ENCODE peak calls at places on chromosomes 4 and X, in five cellular contexts. Z, J, B, Y and G are unnamed samples.

GRCh38 chr4:102780476-102781144 is 19.8 kb upstream of the MANBA start:
- DNase-seq in Z (peak; percentile 71), J (peak; percentile 72), B (no peak), Y (no peak), G (peak; percentile 29)

GRCh38 chr4:4849106-4849505 is 10.4 kb upstream of the MSX1 start:
- DNase-seq in Z (no peak), J (no peak), B (no peak), Y (no peak), G (no peak)

GRCh38 chr4:173937871-173938270 is 345.6 kb downstream of the FBXO8 start:
- DNase-seq in Z (no peak), J (no peak), B (no peak), Y (no peak), G (no peak)

GRCh38 chr4:15953625-15954024 is 9.3 kb downstream of the FGFBP2 start:
- DNase-seq in Z (no peak), J (no peak), B (peak; percentile 22), Y (peak; percentile 10), G (no peak)

GRCh38 chr4:119099227-119099910 is 36.3 kb upstream of the MYOZ2 start:
- DNase-seq in Z (no peak), J (no peak), B (no peak), Y (no peak), G (no peak)

GRCh38 chrX:154091678-154092077 is 5.8 kb downstream of the MECP2 start:
- DNase-seq in Z (no peak), J (peak; percentile 80), B (no peak), Y (no peak), G (no peak)

GRCh38 chrX:71859637-71860036 is 51.0 kb upstream of the NHSL2 start:
- DNase-seq in Z (no peak), J (peak; percentile 50), B (peak; percentile 51), Y (peak; percentile 49), G (peak; percentile 39)

GRCh38 chr4:139015269-139015947 is at the start of gene NOCT:
- DNase-seq in Z (peak; percentile 73), J (peak; percentile 92), B (peak; percentile 87), Y (peak; percentile 92), G (peak; percentile 88)

GRCh38 chr4:74447636-74448233 is 2.8 kb downstream of the AREG start:
- DNase-seq in Z (no peak), J (no peak), B (no peak), Y (no peak), G (no peak)

GRCh38 chrX:15988661-15989603 is 134.3 kb upstream of the AP1S2 start:
- DNase-seq in Z (peak; percentile 55), J (no peak), B (peak; percentile 7), Y (peak; percentile 17), G (peak; percentile 70)

GRCh38 chr4:184273166-184274147 is 55.8 kb upstream of the ENPP6 start:
- DNase-seq in Z (no peak), J (no peak), B (no peak), Y (no peak), G (no peak)

GRCh38 chr4:78661923-78662521 is 110.5 kb downstream of the ANXA3 start:
- DNase-seq in Z (no peak), J (no peak), B (no peak), Y (no peak), G (no peak)

GRCh38 chr4:38762560-38762959 is 20.2 kb downstream of the TLR10 start:
- DNase-seq in Z (no peak), J (no peak), B (no peak), Y (peak; percentile 80), G (no peak)

GRCh38 chr4:164700471-164700870 is 53.5 kb upstream of the SMIM31 start:
- DNase-seq in Z (no peak), J (peak; percentile 44), B (peak; percentile 27), Y (peak; percentile 52), G (peak; percentile 56)

GRCh38 chr4:132540797-132541196 is 608.3 kb upstream of the PCDH10 start:
- DNase-seq in Z (no peak), J (no peak), B (no peak), Y (no peak), G (no peak)

GRCh38 chr4:3480528-3481112 is 17.5 kb downstream of the DOK7 start:
- DNase-seq in Z (peak; percentile 34), J (peak; percentile 83), B (no peak), Y (peak; percentile 85), G (peak; percentile 79)

GRCh38 chr4:148982200-148982599 is 540.0 kb upstream of the NR3C2 start:
- DNase-seq in Z (no peak), J (no peak), B (no peak), Y (peak; percentile 78), G (no peak)

GRCh38 chrX:110310000-110310790 is 7.7 kb downstream of the AMMECR1 start:
- DNase-seq in Z (no peak), J (no peak), B (no peak), Y (no peak), G (no peak)

GRCh38 chr4:11418610-11419009 is 10.1 kb downstream of the HS3ST1 start:
- DNase-seq in Z (no peak), J (peak; percentile 1), B (peak; percentile 2), Y (peak; percentile 19), G (no peak)

GRCh38 chrX:40165861-40166260 is 68.1 kb upstream of the BCOR start:
- DNase-seq in Z (no peak), J (no peak), B (no peak), Y (no peak), G (no peak)

GRCh38 chrX:67614414-67614813 is 70.6 kb downstream of the AR start:
- DNase-seq in Z (no peak), J (no peak), B (no peak), Y (no peak), G (no peak)

GRCh38 chr4:185395255-185395955 is at the start of gene LRP2BP:
- DNase-seq in Z (no peak), J (no peak), B (peak; percentile 89), Y (peak; percentile 66), G (no peak)

GRCh38 chrX:87517571-87518141 is at the start of gene KLHL4:
- DNase-seq in Z (peak; percentile 79), J (peak; percentile 65), B (peak; percentile 9), Y (no peak), G (peak; percentile 74)

GRCh38 chr4:186067757-186068385 is 1.1 kb upstream of the TLR3 start:
- DNase-seq in Z (peak; percentile 45), J (peak; percentile 18), B (peak; percentile 72), Y (peak; percentile 55), G (peak; percentile 51)

GRCh38 chr4:83207497-83208105 is 77.0 kb downstream of the COQ2 start:
- DNase-seq in Z (peak; percentile 61), J (no peak), B (peak; percentile 65), Y (no peak), G (peak; percentile 71)

GRCh38 chr4:152278505-152279301 is 257.2 kb downstream of the FBXW7 start:
- DNase-seq in Z (peak; percentile 70), J (no peak), B (no peak), Y (no peak), G (no peak)

GRCh38 chr4:38223801-38224236 is 263.6 kb downstream of the PTTG2 start:
- DNase-seq in Z (no peak), J (no peak), B (no peak), Y (no peak), G (no peak)

GRCh38 chrX:33194876-33195433 is 16.4 kb downstream of the DMD start:
- DNase-seq in Z (no peak), J (no peak), B (no peak), Y (no peak), G (no peak)

GRCh38 chr4:66178901-66179300 is 508.6 kb upstream of the EPHA5 start:
- DNase-seq in Z (peak; percentile 12), J (no peak), B (no peak), Y (no peak), G (peak; percentile 43)

GRCh38 chr4:52853351-52853750 is 8.8 kb upstream of the RASL11B start:
- DNase-seq in Z (no peak), J (no peak), B (no peak), Y (no peak), G (no peak)

GRCh38 chrX:40244116-40244515 is 146.4 kb upstream of the BCOR start:
- DNase-seq in Z (no peak), J (no peak), B (no peak), Y (no peak), G (no peak)

GRCh38 chr4:153489856-153490558 is 23.8 kb downstream of the TMEM131L start:
- DNase-seq in Z (no peak), J (no peak), B (no peak), Y (no peak), G (peak; percentile 24)

GRCh38 chr4:90099795-90100194 is 27.4 kb upstream of the CCSER1 start:
- DNase-seq in Z (peak; percentile 14), J (no peak), B (no peak), Y (peak; percentile 12), G (peak; percentile 52)

GRCh38 chr4:41281038-41281634 is 24.4 kb downstream of the UCHL1 start:
- DNase-seq in Z (no peak), J (peak; percentile 74), B (peak; percentile 73), Y (peak; percentile 91), G (peak; percentile 78)

GRCh38 chr4:40212674-40213504 is 16.1 kb downstream of the RHOH start:
- DNase-seq in Z (no peak), J (no peak), B (no peak), Y (no peak), G (no peak)

GRCh38 chrX:6810796-6811195 is 275.9 kb upstream of the VCX3A start:
- DNase-seq in Z (no peak), J (no peak), B (no peak), Y (no peak), G (no peak)

GRCh38 chrX:72621619-72622485 is 49.2 kb upstream of the HDAC8 start:
- DNase-seq in Z (no peak), J (no peak), B (no peak), Y (no peak), G (peak; percentile 23)

GRCh38 chr4:109559983-109560686 is at the start of gene MCUB:
- DNase-seq in Z (peak; percentile 56), J (peak; percentile 90), B (peak; percentile 87), Y (peak; percentile 90), G (peak; percentile 88)